ENCODE peak calls at places on chromosomes 3 and 15, in ten cellular contexts. O is foreskin fibroblast, K is glutamatergic neuron, D is tibial nerve, E is BJ, P is AG04450, X is pancreas, J is fibroblast of lung, Q is epithelial cell of esophagus, N is H9. V is an unnamed sample.

GRCh38 chr3:148084931-148085330 is 612.8 kb upstream of the AGTR1 start:
- DNase-seq in O (no peak), K (no peak), D (no peak), E (no peak), P (no peak), X (no peak), J (no peak), Q (no peak), N (no peak), V (no peak)

GRCh38 chr3:24518990-24519367 is 24.3 kb upstream of the THRB start:
- DNase-seq in O (no peak), K (no peak), D (no peak), E (no peak), P (no peak), X (no peak), J (no peak), Q (no peak), N (no peak), V (no peak)

GRCh38 chr3:97820780-97821179 is 1.0 kb upstream of the CRYBG3 start:
- DNase-seq in O (no peak), K (no peak), D (no peak), E (no peak), P (no peak), X (no peak), J (no peak), Q (no peak), N (no peak), V (no peak)

GRCh38 chr3:102180291-102180931 is 254.4 kb upstream of the ZPLD1 start:
- DNase-seq in O (peak), K (no peak), D (no peak), E (peak), P (peak), X (no peak), J (peak), Q (peak), N (no peak), V (no peak)

GRCh38 chr3:43198791-43199644 is 87.3 kb upstream of the SNRK start:
- DNase-seq in O (no peak), K (no peak), D (no peak), E (no peak), P (no peak), X (no peak), J (peak), Q (no peak), N (no peak), V (no peak)

GRCh38 chr3:22263042-22263441 is 512.0 kb upstream of the ZNF385D start:
- DNase-seq in O (peak), K (no peak), D (no peak), E (no peak), P (no peak), X (no peak), J (peak), Q (peak), N (no peak), V (no peak)

GRCh38 chr15:35697549-35698299 is 151.8 kb upstream of the DPH6 start:
- DNase-seq in O (no peak), K (no peak), D (peak), E (no peak), P (peak), X (peak), J (peak), Q (peak), N (no peak), V (no peak)

GRCh38 chr3:183116051-183116614 is 16.8 kb upstream of the MCCC1 start:
- DNase-seq in O (no peak), K (peak), D (no peak), E (no peak), P (no peak), X (peak), J (no peak), Q (peak), N (peak), V (peak)

GRCh38 chr3:50401973-50402372 is 42.7 kb upstream of the TMEM115 start:
- DNase-seq in O (no peak), K (no peak), D (no peak), E (no peak), P (no peak), X (no peak), J (no peak), Q (no peak), N (no peak), V (no peak)

GRCh38 chr15:74134387-74135027 is 4.1 kb downstream of the ISLR2 start:
- DNase-seq in O (peak), K (peak), D (no peak), E (no peak), P (no peak), X (peak), J (peak), Q (peak), N (peak), V (no peak)

GRCh38 chr3:109351231-109351630 is 13.9 kb upstream of the DPPA4 start:
- DNase-seq in O (no peak), K (no peak), D (no peak), E (no peak), P (no peak), X (no peak), J (no peak), Q (no peak), N (no peak), V (no peak)

GRCh38 chr15:75641176-75641498 is 1.1 kb upstream of the IMP3 start:
- DNase-seq in O (no peak), K (no peak), D (no peak), E (no peak), P (no peak), X (no peak), J (no peak), Q (no peak), N (no peak), V (no peak)

GRCh38 chr3:124118397-124118796 is 126.5 kb upstream of the ROPN1 start:
- DNase-seq in O (peak), K (no peak), D (no peak), E (no peak), P (no peak), X (no peak), J (peak), Q (peak), N (no peak), V (no peak)

GRCh38 chr3:98697225-98697624 is 65.9 kb upstream of the ST3GAL6 start:
- DNase-seq in O (no peak), K (no peak), D (no peak), E (no peak), P (no peak), X (no peak), J (no peak), Q (no peak), N (no peak), V (no peak)

GRCh38 chr3:170712798-170713197 is 126.9 kb upstream of the SLC7A14 start:
- DNase-seq in O (no peak), K (no peak), D (no peak), E (no peak), P (no peak), X (no peak), J (no peak), Q (no peak), N (no peak), V (no peak)

GRCh38 chr3:25033407-25034029 is 394.5 kb upstream of the RARB start:
- DNase-seq in O (no peak), K (peak), D (peak), E (no peak), P (no peak), X (peak), J (peak), Q (peak), N (peak), V (no peak)

GRCh38 chr3:37863949-37864822 is 2.5 kb downstream of the CTDSPL start:
- DNase-seq in O (no peak), K (no peak), D (no peak), E (no peak), P (no peak), X (no peak), J (no peak), Q (no peak), N (peak), V (no peak)

GRCh38 chr3:20930034-20930433 is 744.0 kb upstream of the SGO1 start:
- DNase-seq in O (no peak), K (no peak), D (no peak), E (no peak), P (no peak), X (no peak), J (peak), Q (peak), N (peak), V (no peak)

GRCh38 chr15:25596644-25597562 is 158.1 kb upstream of the UBE3A start:
- DNase-seq in O (no peak), K (no peak), D (no peak), E (no peak), P (no peak), X (no peak), J (no peak), Q (no peak), N (no peak), V (no peak)

GRCh38 chr3:18237251-18238005 is 187.7 kb downstream of the SATB1 start:
- DNase-seq in O (peak), K (no peak), D (no peak), E (no peak), P (no peak), X (no peak), J (peak), Q (peak), N (no peak), V (no peak)

GRCh38 chr15:90001683-90002427 is 731 bp downstream of the ZNF710 start:
- DNase-seq in O (peak), K (peak), D (peak), E (no peak), P (no peak), X (peak), J (peak), Q (peak), N (peak), V (peak)

GRCh38 chr15:70956196-70956595 is 63.6 kb downstream of the LRRC49 start:
- DNase-seq in O (peak), K (no peak), D (no peak), E (peak), P (no peak), X (no peak), J (peak), Q (no peak), N (no peak), V (no peak)

GRCh38 chr3:40516201-40516600 is 8.6 kb upstream of the ZNF621 start:
- DNase-seq in O (no peak), K (no peak), D (no peak), E (no peak), P (no peak), X (no peak), J (no peak), Q (no peak), N (no peak), V (no peak)

GRCh38 chr3:120029749-120030148 is 64.5 kb downstream of the GSK3B start:
- DNase-seq in O (no peak), K (no peak), D (no peak), E (no peak), P (no peak), X (no peak), J (no peak), Q (no peak), N (no peak), V (no peak)

GRCh38 chr3:194067949-194068362 is 68.0 kb upstream of the HES1 start:
- DNase-seq in O (no peak), K (no peak), D (no peak), E (no peak), P (no peak), X (no peak), J (no peak), Q (peak), N (no peak), V (no peak)

GRCh38 chr3:132079150-132079549 is 44.3 kb upstream of the CPNE4 start:
- DNase-seq in O (peak), K (no peak), D (no peak), E (no peak), P (no peak), X (no peak), J (no peak), Q (no peak), N (no peak), V (no peak)

DNA sequence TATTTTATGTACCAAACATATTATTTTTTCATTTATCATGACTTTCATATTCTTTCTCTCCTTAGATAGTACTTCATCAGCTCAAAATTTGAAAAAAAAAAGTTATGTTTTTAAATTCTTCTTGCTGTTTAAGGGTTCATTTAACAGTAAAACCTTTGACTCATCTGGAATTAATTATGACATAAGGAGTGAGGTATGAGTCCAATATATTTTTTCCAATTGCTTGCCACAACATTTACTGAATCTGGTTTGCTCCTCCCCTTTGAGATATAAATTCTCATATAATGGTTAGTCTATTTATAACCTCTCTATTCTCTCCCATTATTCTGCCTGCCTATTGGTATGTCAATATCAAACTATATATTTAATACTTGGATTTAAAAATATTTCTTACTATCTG is 387.8 kb downstream of the TUSC7 start:
- DNase-seq in O (no peak), K (no peak), D (no peak), E (peak), P (no peak), X (no peak), J (no peak), Q (no peak), N (no peak), V (no peak)
- TF ChIP-seq CTCF in O (no peak), K (no peak), D (no peak), E (no peak), P (no peak), X (no peak), J (no peak), Q (no peak), N (no peak), V (no peak)

GRCh38 chr3:159265705-159266104 is 463.9 kb downstream of the MFSD1 start:
- DNase-seq in O (no peak), K (no peak), D (no peak), E (no peak), P (no peak), X (no peak), J (no peak), Q (no peak), N (no peak), V (no peak)

GRCh38 chr3:159271799-159272512 is 470.1 kb downstream of the MFSD1 start:
- DNase-seq in O (no peak), K (no peak), D (no peak), E (no peak), P (no peak), X (no peak), J (no peak), Q (no peak), N (no peak), V (no peak)

GRCh38 chr3:159263750-159264561 is 462.1 kb downstream of the MFSD1 start:
- DNase-seq in O (no peak), K (peak), D (peak), E (no peak), P (no peak), X (no peak), J (peak), Q (peak), N (no peak), V (no peak)

GRCh38 chr3:159266779-159267178 is 464.9 kb downstream of the MFSD1 start:
- DNase-seq in O (no peak), K (peak), D (no peak), E (no peak), P (no peak), X (no peak), J (peak), Q (peak), N (peak), V (peak)
- TF ChIP-seq CTCF in O (peak), K (peak), D (no peak), E (peak), P (no peak), X (no peak), J (no peak), Q (peak), N (peak), V (peak)

GRCh38 chr15:47504624-47505256 is 212.6 kb upstream of the SEMA6D start:
- DNase-seq in O (no peak), K (peak), D (no peak), E (no peak), P (no peak), X (no peak), J (no peak), Q (no peak), N (no peak), V (no peak)

GRCh38 chr15:47506543-47507090 is 210.7 kb upstream of the SEMA6D start:
- DNase-seq in O (no peak), K (no peak), D (no peak), E (no peak), P (no peak), X (no peak), J (no peak), Q (no peak), N (no peak), V (no peak)

GRCh38 chr15:47507221-47507985 is 209.9 kb upstream of the SEMA6D start:
- DNase-seq in O (no peak), K (no peak), D (no peak), E (no peak), P (no peak), X (no peak), J (no peak), Q (no peak), N (no peak), V (no peak)

GRCh38 chr15:47503884-47504283 is 213.4 kb upstream of the SEMA6D start:
- DNase-seq in O (no peak), K (no peak), D (no peak), E (no peak), P (no peak), X (no peak), J (no peak), Q (no peak), N (no peak), V (no peak)

DNA sequence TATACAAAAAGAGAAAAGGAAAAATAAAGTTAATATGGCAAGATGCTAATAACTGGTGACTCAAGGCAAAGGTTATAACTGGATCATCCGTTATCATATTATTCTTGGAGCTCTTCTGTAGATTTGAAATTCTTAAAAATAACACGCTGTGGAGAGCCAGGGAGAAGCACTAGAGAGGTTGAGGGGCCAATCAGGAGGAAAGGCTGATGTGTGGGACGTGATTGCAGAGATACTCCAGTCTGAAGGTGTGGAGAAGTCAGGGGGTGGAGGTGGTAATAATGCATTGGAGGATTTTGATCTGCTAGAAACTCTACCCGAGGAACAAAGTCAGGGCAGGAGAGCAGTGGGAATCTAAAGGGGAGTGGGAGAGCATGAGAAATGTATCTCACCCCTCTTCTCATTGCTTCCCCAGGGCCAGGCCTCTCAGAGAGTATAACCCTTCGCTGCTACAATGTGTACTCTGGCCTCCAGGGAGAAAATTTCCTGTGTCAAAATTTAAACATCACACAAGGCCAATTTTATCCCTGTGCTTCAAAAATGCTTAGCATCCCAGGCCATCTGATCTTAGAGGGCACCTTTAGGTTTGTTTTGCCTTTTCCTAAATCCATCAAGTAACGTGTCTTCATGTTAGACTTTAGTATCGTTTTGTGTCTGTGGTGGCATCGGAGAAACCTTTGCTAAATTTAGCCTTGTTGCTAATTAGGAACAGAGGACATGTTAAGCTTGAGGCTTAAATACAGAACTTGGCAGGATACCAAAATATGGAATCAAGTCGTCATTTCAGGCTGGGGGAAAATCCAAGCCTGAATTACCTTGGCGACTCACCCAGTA is 211.4 kb upstream of the SEMA6D start:
- DNase-seq in O (peak), K (no peak), D (no peak), E (peak), P (no peak), X (no peak), J (peak), Q (peak), N (no peak), V (no peak)
- TF ChIP-seq CTCF in O (no peak), K (no peak), D (no peak), E (no peak), P (no peak), X (no peak), J (no peak), Q (no peak), N (no peak), V (no peak)

DNA sequence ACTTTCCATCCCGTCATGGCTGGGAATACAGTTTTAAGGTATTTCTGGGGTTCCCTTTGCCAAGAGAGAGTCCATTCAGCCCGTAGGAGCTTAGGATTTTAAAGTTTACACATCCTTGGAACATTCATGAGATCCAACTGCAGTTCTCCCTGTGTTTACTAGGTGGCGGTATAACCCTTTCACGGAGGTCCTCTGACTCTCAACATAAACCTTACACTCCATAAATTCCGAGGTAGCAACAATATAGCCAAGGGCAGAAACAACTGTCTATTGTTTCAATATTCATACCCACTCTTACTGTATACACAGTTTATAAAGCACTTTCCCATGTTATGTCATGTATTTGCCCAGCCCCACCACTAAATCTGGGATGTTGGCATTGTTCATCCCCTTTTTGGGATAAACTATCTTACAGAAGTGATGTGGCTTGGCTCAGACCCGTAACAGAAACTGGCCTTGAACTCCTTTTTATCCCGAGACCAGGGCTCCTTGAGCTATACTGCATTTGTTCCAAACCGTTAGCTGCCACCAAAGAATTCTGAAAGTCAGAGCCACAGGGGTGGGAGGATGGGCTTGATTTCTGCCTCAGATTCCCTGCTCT is 69.2 kb upstream of the COL6A5 start:
- DNase-seq in O (peak), K (no peak), D (peak), E (no peak), P (peak), X (no peak), J (peak), Q (peak), N (no peak), V (no peak)
- TF ChIP-seq CTCF in O (peak), K (peak), D (peak), E (peak), P (peak), X (peak), J (peak), Q (peak), N (peak), V (peak)

GRCh38 chr3:14630404-14631100 is 21.0 kb upstream of the CCDC174 start:
- DNase-seq in O (no peak), K (no peak), D (no peak), E (no peak), P (no peak), X (no peak), J (no peak), Q (no peak), N (no peak), V (no peak)

GRCh38 chr3:14627815-14628214 is 23.7 kb upstream of the CCDC174 start:
- DNase-seq in O (no peak), K (no peak), D (no peak), E (no peak), P (no peak), X (no peak), J (no peak), Q (no peak), N (no peak), V (no peak)

GRCh38 chr3:14625443-14625842 is 26.1 kb upstream of the CCDC174 start:
- DNase-seq in O (no peak), K (no peak), D (no peak), E (no peak), P (no peak), X (no peak), J (no peak), Q (no peak), N (no peak), V (no peak)

GRCh38 chr3:14631101-14631497 is 20.5 kb upstream of the CCDC174 start:
- DNase-seq in O (no peak), K (no peak), D (no peak), E (no peak), P (no peak), X (no peak), J (no peak), Q (no peak), N (no peak), V (no peak)

GRCh38 chr3:14628406-14628805 is 23.2 kb upstream of the CCDC174 start:
- DNase-seq in O (no peak), K (no peak), D (no peak), E (no peak), P (no peak), X (no peak), J (no peak), Q (no peak), N (no peak), V (no peak)
- TF ChIP-seq CTCF in O (no peak), K (no peak), D (no peak), E (no peak), P (no peak), X (no peak), J (no peak), Q (no peak), N (no peak), V (no peak)